ENCODE peak calls at places on chromosomes 16 and 17, in four cellular contexts. N is K562, J is SK-N-SH, Z is HepG2. Y is an unnamed sample.

GRCh38 chr17:73902416-73903181 is 258.4 kb upstream of the SDK2 start:
- DNase-seq in N (no peak), J (no peak), Z (no peak), Y (peak)

GRCh38 chr16:78962457-78962929 is 638.0 kb downstream of the MAF start:
- DNase-seq in N (no peak), J (no peak), Z (no peak), Y (no peak)

GRCh38 chr17:74671031-74671771 is 41.5 kb downstream of the CD300LF start:
- DNase-seq in N (peak), J (peak), Z (peak), Y (peak)

GRCh38 chr16:87108278-87108677 is 208.9 kb downstream of the C16orf95 start:
- DNase-seq in N (no peak), J (no peak), Z (no peak), Y (no peak)

GRCh38 chr17:75065562-75066151 is 18.6 kb downstream of the KCTD2 start:
- DNase-seq in N (no peak), J (no peak), Z (no peak), Y (no peak)

GRCh38 chr17:17200831-17201230 is 5.3 kb downstream of the PLD6 start:
- DNase-seq in N (no peak), J (no peak), Z (no peak), Y (no peak)

GRCh38 chr17:77721823-77722160 is 236.7 kb upstream of the TNRC6C start:
- DNase-seq in N (no peak), J (no peak), Z (no peak), Y (no peak)

GRCh38 chr16:88731699-88732098 is 25.4 kb downstream of the CTU2 start:
- DNase-seq in N (peak), J (peak), Z (no peak), Y (no peak)

GRCh38 chr17:2191785-2192184 is 111.8 kb downstream of the SMG6 start:
- DNase-seq in N (no peak), J (no peak), Z (no peak), Y (no peak)

GRCh38 chr16:67298277-67298676 is 18.9 kb downstream of the PLEKHG4 start:
- DNase-seq in N (no peak), J (no peak), Z (no peak), Y (no peak)

GRCh38 chr17:77681820-77682219 is 276.7 kb upstream of the TNRC6C start:
- DNase-seq in N (no peak), J (peak), Z (no peak), Y (no peak)

GRCh38 chr17:72267601-72268000 is 146.8 kb downstream of the SOX9 start:
- DNase-seq in N (no peak), J (no peak), Z (no peak), Y (no peak)

GRCh38 chr16:21646721-21647561 is 5.5 kb downstream of the IGSF6 start:
- DNase-seq in N (no peak), J (no peak), Z (no peak), Y (no peak)

GRCh38 chr16:963913-964695 is 6.7 kb downstream of the LMF1 start:
- DNase-seq in N (no peak), J (no peak), Z (no peak), Y (no peak)

GRCh38 chr16:23062524-23062923 is 86.7 kb downstream of the USP31 start:
- DNase-seq in N (no peak), J (no peak), Z (no peak), Y (no peak)

GRCh38 chr17:51260960-51261958 is 913 bp downstream of the UTP18 start:
- DNase-seq in N (peak), J (peak), Z (peak), Y (peak)

GRCh38 chr16:49652441-49653175 is 203.3 kb downstream of the ZNF423 start:
- DNase-seq in N (no peak), J (no peak), Z (no peak), Y (no peak)

GRCh38 chr17:32281011-32281451 is 15.4 kb downstream of the RHBDL3 start:
- DNase-seq in N (no peak), J (no peak), Z (no peak), Y (peak)

GRCh38 chr17:10757658-10758057 is 27.8 kb upstream of the TMEM220 start:
- DNase-seq in N (no peak), J (no peak), Z (no peak), Y (no peak)

GRCh38 chr16:89696598-89697128 is 4.8 kb downstream of the SPATA2L start:
- DNase-seq in N (no peak), J (peak), Z (no peak), Y (no peak)

GRCh38 chr16:47712276-47713224 is 251.4 kb downstream of the PHKB start:
- DNase-seq in N (no peak), J (peak), Z (no peak), Y (no peak)

GRCh38 chr17:18992454-18993130 is 12.0 kb downstream of the FAM83G start:
- DNase-seq in N (no peak), J (no peak), Z (no peak), Y (no peak)

GRCh38 chr16:24980077-24980793 is 34.9 kb downstream of the ARHGAP17 start:
- DNase-seq in N (no peak), J (no peak), Z (no peak), Y (no peak)

GRCh38 chr17:76193616-76194015 is 46.7 kb downstream of the RNF157 start:
- DNase-seq in N (peak), J (peak), Z (no peak), Y (no peak)

GRCh38 chr16:2224183-2224486 is 744 bp downstream of the E4F1 start:
- DNase-seq in N (no peak), J (no peak), Z (peak), Y (no peak)

GRCh38 chr17:50956750-50957523 is 90.8 kb upstream of the TOB1 start:
- DNase-seq in N (peak), J (peak), Z (peak), Y (peak)

GRCh38 chr17:75034236-75034908 is 12.4 kb downstream of the ATP5PD start:
- DNase-seq in N (peak), J (peak), Z (peak), Y (peak)

GRCh38 chr17:49667854-49668253 is 10.0 kb downstream of the SPOP start:
- DNase-seq in N (no peak), J (no peak), Z (no peak), Y (no peak)

GRCh38 chr17:59785091-59785799 is 77.8 kb downstream of the VMP1 start:
- DNase-seq in N (no peak), J (no peak), Z (peak), Y (no peak)

GRCh38 chr17:68961204-68961893 is 6.2 kb upstream of the ABCA8 start:
- DNase-seq in N (no peak), J (no peak), Z (no peak), Y (no peak)

GRCh38 chr17:27647755-27648154 is 16.8 kb downstream of the LGALS9 start:
- DNase-seq in N (peak), J (no peak), Z (no peak), Y (no peak)

GRCh38 chr17:27381007-27381501 is 75.2 kb upstream of the KSR1 start:
- DNase-seq in N (peak), J (peak), Z (peak), Y (peak)

GRCh38 chr17:41620583-41621434 is 3.6 kb downstream of the KRT17 start:
- DNase-seq in N (no peak), J (no peak), Z (no peak), Y (no peak)

GRCh38 chr17:6376901-6377300 is 58.0 kb downstream of the AIPL1 start:
- DNase-seq in N (no peak), J (no peak), Z (no peak), Y (no peak)

GRCh38 chr17:6381526-6382135 is 53.3 kb downstream of the AIPL1 start:
- DNase-seq in N (no peak), J (no peak), Z (no peak), Y (no peak)

GRCh38 chr17:6384481-6384880 is 50.4 kb downstream of the AIPL1 start:
- DNase-seq in N (no peak), J (no peak), Z (no peak), Y (no peak)

GRCh38 chr17:6377906-6378305 is 57.0 kb downstream of the AIPL1 start:
- DNase-seq in N (no peak), J (no peak), Z (no peak), Y (no peak)

GRCh38 chr17:6381052-6381451 is 53.9 kb downstream of the AIPL1 start:
- DNase-seq in N (no peak), J (no peak), Z (no peak), Y (no peak)
- TF ChIP-seq FOXJ3 in N (no peak), J (no peak), Z (no peak), Y (no peak)

DNA sequence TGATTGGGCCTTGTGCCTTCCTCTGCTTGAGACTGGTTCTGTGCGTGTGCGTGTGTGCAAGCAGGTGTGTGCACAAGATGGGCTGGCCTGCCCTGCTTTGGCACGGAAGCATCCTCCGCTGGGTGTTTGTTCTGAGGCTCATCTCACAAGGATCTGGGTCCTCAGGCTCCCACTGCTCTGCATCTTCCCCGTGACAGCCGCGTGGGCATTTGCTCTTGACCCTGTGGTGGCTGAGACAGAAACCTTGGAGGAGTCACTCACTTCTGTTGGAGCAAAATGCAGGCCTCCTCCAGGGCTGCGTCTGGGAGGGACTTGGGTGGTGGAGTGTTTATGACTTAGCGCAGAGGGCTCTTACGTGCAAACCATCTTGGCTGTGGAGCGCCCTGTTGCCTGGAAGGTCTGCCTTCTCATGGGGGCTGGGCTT is 119.2 kb downstream of the RPTOR start:
- DNase-seq in N (no peak), J (no peak), Z (no peak), Y (no peak)
- TF ChIP-seq FOXJ3 in N (no peak), J (no peak), Z (no peak), Y (no peak)

GRCh38 chr17:61325382-61326073 is 74.1 kb upstream of the TBX2 start:
- DNase-seq in N (no peak), J (peak), Z (no peak), Y (no peak)
- TF ChIP-seq FOXJ3 in N (no peak), J (peak), Z (no peak), Y (no peak)

DNA sequence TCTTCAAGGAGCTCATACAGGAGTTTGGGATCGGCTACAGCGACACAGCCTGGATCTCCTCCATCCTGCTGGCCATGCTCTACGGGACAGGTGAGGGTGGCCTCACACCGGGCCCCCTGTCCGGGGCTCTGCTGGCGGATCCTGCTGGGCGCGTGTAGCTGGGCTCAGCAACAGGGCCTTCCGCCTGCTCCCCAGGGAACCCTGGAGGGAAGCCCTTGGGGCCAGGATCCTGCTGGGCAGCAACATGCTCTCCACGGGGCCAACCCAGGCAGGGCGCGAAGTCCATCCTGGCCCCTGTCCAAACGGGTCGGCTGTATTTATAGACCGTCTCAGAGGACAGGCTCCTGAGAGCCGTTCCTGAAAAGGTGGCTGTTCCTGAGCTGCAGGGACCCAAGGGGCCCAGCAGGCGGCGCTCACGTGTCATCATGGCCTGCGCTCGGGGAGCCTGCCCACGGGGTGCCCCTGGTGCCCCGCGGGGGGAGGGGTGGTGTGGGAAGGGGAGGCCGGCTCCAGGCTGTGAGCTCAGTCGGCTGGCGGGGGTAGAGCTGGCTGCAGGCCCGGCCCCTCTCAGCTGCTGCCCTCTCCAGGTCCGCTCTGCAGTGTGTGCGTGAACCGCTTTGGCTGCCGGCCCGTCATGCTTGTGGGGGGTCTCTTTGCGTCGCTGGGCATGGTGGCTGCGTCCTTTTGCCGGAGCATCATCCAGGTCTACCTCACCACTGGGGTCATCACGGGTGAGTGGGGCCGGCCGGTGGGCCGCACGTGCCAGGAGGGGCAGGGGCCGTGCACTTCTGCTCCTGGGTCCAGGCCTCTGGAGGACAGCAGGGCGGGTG is 7.5 kb downstream of the SLC16A3 start:
- DNase-seq in N (peak), J (peak), Z (peak), Y (peak)
- TF ChIP-seq FOXJ3 in N (no peak), J (peak), Z (peak), Y (no peak)